ENCODE peak calls at places on chromosomes 1 and 21, in eight cellular contexts. One of them, this sample, is unnamed.

GRCh38 chr1:180911640-180912161 is 996 bp upstream of the KIAA1614 start:
- DNase-seq in HCT116: no peak
- DNase-seq in glutamatergic neuron: no peak
- DNase-seq in Calu3: no peak
- DNase-seq in stomach: no peak
- DNase-seq in BJ: no peak
- DNase-seq in H9: peak; percentile 43
- DNase-seq in heart right ventricle: no peak
- DNase-seq in this sample: no peak

GRCh38 chr21:37061926-37062591 is 10.8 kb downstream of the PIGP start:
- DNase-seq in HCT116: no peak
- DNase-seq in glutamatergic neuron: no peak
- DNase-seq in H9: no peak
- DNase-seq in stomach: no peak
- DNase-seq in Calu3: no peak
- DNase-seq in heart right ventricle: no peak
- DNase-seq in BJ: no peak
- DNase-seq in this sample: no peak

GRCh38 chr1:60904079-60904852 is 178.1 kb upstream of the NFIA start:
- DNase-seq in H9: no peak
- DNase-seq in HCT116: no peak
- DNase-seq in stomach: no peak
- DNase-seq in BJ: no peak
- DNase-seq in Calu3: no peak
- DNase-seq in glutamatergic neuron: no peak
- DNase-seq in heart right ventricle: peak; percentile 78
- DNase-seq in this sample: no peak

GRCh38 chr1:19007491-19008441 is 51.3 kb upstream of the IFFO2 start:
- DNase-seq in stomach: peak; percentile 52
- DNase-seq in HCT116: no peak
- DNase-seq in H9: no peak
- DNase-seq in BJ: no peak
- DNase-seq in heart right ventricle: no peak
- DNase-seq in glutamatergic neuron: no peak
- DNase-seq in Calu3: peak; percentile 47
- DNase-seq in this sample: no peak

GRCh38 chr1:118926261-118926660 is 61.9 kb downstream of the TBX15 start:
- DNase-seq in stomach: no peak
- DNase-seq in Calu3: no peak
- DNase-seq in HCT116: no peak
- DNase-seq in glutamatergic neuron: no peak
- DNase-seq in heart right ventricle: no peak
- DNase-seq in H9: no peak
- DNase-seq in BJ: no peak
- DNase-seq in this sample: no peak

GRCh38 chr1:21775985-21776562 is 6.9 kb downstream of the USP48 start:
- DNase-seq in Calu3: no peak
- DNase-seq in glutamatergic neuron: no peak
- DNase-seq in HCT116: no peak
- DNase-seq in heart right ventricle: no peak
- DNase-seq in H9: no peak
- DNase-seq in BJ: peak; percentile 59
- DNase-seq in stomach: no peak
- DNase-seq in this sample: no peak

GRCh38 chr21:31555741-31556191 is 103.7 kb upstream of the SOD1 start:
- DNase-seq in heart right ventricle: no peak
- DNase-seq in HCT116: no peak
- DNase-seq in Calu3: no peak
- DNase-seq in glutamatergic neuron: no peak
- DNase-seq in H9: peak; percentile 63
- DNase-seq in stomach: no peak
- DNase-seq in BJ: no peak
- DNase-seq in this sample: peak; percentile 6

GRCh38 chr1:153100241-153100640 is 5.9 kb upstream of the SPRR2E start:
- DNase-seq in stomach: no peak
- DNase-seq in HCT116: peak; percentile 81
- DNase-seq in BJ: no peak
- DNase-seq in glutamatergic neuron: no peak
- DNase-seq in Calu3: peak; percentile 80
- DNase-seq in H9: no peak
- DNase-seq in heart right ventricle: no peak
- DNase-seq in this sample: no peak

GRCh38 chr21:33479679-33480480 is at the start of gene TMEM50B:
- DNase-seq in stomach: peak; percentile 96
- DNase-seq in Calu3: peak; percentile 91
- DNase-seq in heart right ventricle: peak; percentile 95
- DNase-seq in BJ: peak; percentile 83
- DNase-seq in glutamatergic neuron: peak; percentile 96
- DNase-seq in HCT116: peak; percentile 83
- DNase-seq in H9: peak; percentile 96
- DNase-seq in this sample: peak; percentile 96

GRCh38 chr1:222276062-222276461 is 271.8 kb downstream of the HHIPL2 start:
- DNase-seq in BJ: no peak
- DNase-seq in Calu3: no peak
- DNase-seq in heart right ventricle: no peak
- DNase-seq in stomach: no peak
- DNase-seq in H9: no peak
- DNase-seq in glutamatergic neuron: no peak
- DNase-seq in HCT116: no peak
- DNase-seq in this sample: no peak

GRCh38 chr21:40681164-40681859 is 165.6 kb downstream of the DSCAM start:
- DNase-seq in glutamatergic neuron: peak; percentile 43
- DNase-seq in BJ: no peak
- DNase-seq in heart right ventricle: peak; percentile 21
- DNase-seq in stomach: no peak
- DNase-seq in H9: no peak
- DNase-seq in HCT116: no peak
- DNase-seq in Calu3: no peak
- DNase-seq in this sample: no peak

GRCh38 chr1:89965203-89965900 is 29.6 kb upstream of the ZNF326 start:
- DNase-seq in stomach: no peak
- DNase-seq in HCT116: no peak
- DNase-seq in H9: no peak
- DNase-seq in BJ: no peak
- DNase-seq in Calu3: no peak
- DNase-seq in heart right ventricle: no peak
- DNase-seq in glutamatergic neuron: no peak
- DNase-seq in this sample: no peak

GRCh38 chr1:98975113-98975512 is 29.5 kb downstream of the PLPPR5 start:
- DNase-seq in heart right ventricle: no peak
- DNase-seq in BJ: no peak
- DNase-seq in glutamatergic neuron: no peak
- DNase-seq in HCT116: no peak
- DNase-seq in H9: no peak
- DNase-seq in stomach: no peak
- DNase-seq in Calu3: no peak
- DNase-seq in this sample: no peak

GRCh38 chr21:15210235-15210678 is 145.5 kb upstream of the NRIP1 start:
- DNase-seq in Calu3: peak; percentile 27
- DNase-seq in H9: peak; percentile 29
- DNase-seq in glutamatergic neuron: no peak
- DNase-seq in stomach: peak; percentile 57
- DNase-seq in HCT116: no peak
- DNase-seq in BJ: no peak
- DNase-seq in heart right ventricle: no peak
- DNase-seq in this sample: no peak

GRCh38 chr21:14545906-14546480 is at the start of gene SAMSN1:
- DNase-seq in heart right ventricle: no peak
- DNase-seq in H9: no peak
- DNase-seq in stomach: peak; percentile 34
- DNase-seq in HCT116: no peak
- DNase-seq in Calu3: peak; percentile 19
- DNase-seq in glutamatergic neuron: no peak
- DNase-seq in BJ: no peak
- DNase-seq in this sample: no peak

GRCh38 chr21:42009018-42009830 is 936 bp downstream of the ZBTB21 start:
- DNase-seq in heart right ventricle: peak; percentile 45
- DNase-seq in HCT116: no peak
- DNase-seq in glutamatergic neuron: peak; percentile 61
- DNase-seq in BJ: no peak
- DNase-seq in Calu3: peak; percentile 58
- DNase-seq in H9: peak; percentile 46
- DNase-seq in stomach: peak; percentile 52
- DNase-seq in this sample: peak; percentile 53

GRCh38 chr1:6587261-6588005 is 7.6 kb downstream of the ZBTB48 start:
- DNase-seq in H9: no peak
- DNase-seq in glutamatergic neuron: no peak
- DNase-seq in BJ: no peak
- DNase-seq in stomach: peak; percentile 57
- DNase-seq in heart right ventricle: peak; percentile 82
- DNase-seq in HCT116: no peak
- DNase-seq in Calu3: no peak
- DNase-seq in this sample: no peak

GRCh38 chr1:147840909-147841308 is 61.7 kb upstream of the GJA8 start:
- DNase-seq in stomach: no peak
- DNase-seq in Calu3: no peak
- DNase-seq in H9: peak; percentile 50
- DNase-seq in BJ: no peak
- DNase-seq in HCT116: peak; percentile 4
- DNase-seq in glutamatergic neuron: no peak
- DNase-seq in heart right ventricle: no peak
- DNase-seq in this sample: no peak
- TF ChIP-seq CTCF in stomach: no peak
- TF ChIP-seq CTCF in Calu3: no peak
- TF ChIP-seq CTCF in H9: peak; percentile 46
- TF ChIP-seq CTCF in BJ: peak; percentile 14
- TF ChIP-seq CTCF in HCT116: peak; percentile 48
- TF ChIP-seq CTCF in glutamatergic neuron: no peak
- TF ChIP-seq CTCF in heart right ventricle: no peak
- TF ChIP-seq CTCF in this sample: no peak

DNA sequence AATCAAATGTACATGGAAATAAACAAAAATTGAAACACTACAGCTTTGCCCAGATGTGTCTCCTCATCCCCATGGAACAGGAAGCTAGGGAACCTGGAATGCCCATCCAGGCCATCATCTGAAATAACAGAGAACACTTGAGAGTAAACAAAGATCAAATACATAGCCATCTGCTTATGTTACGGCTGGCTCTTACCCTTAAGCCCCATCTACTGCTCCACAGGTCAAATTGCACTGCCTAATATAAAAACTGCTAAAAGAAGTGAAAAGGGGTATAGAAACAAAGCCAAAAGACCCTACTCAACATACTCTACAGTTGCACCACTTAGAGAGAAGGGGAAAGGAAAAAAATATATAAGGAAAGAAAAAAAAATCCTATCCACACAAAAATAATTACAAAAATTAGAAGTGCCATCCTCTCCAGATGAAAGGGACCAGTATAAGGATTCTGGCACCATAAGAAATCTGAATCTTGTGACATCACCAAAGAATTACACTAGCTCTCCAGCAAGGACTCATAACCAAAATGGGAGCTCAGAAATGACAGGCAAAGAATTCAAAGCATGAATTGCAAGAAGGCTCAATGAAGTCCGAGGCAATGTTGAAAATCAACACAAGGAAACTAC is 26.9 kb downstream of the OR6Y1 start:
- DNase-seq in stomach: no peak
- DNase-seq in glutamatergic neuron: no peak
- DNase-seq in H9: no peak
- DNase-seq in Calu3: no peak
- DNase-seq in HCT116: no peak
- DNase-seq in heart right ventricle: no peak
- DNase-seq in BJ: no peak
- DNase-seq in this sample: peak; percentile 31
- TF ChIP-seq CTCF in stomach: no peak
- TF ChIP-seq CTCF in glutamatergic neuron: peak; percentile 81
- TF ChIP-seq CTCF in H9: peak; percentile 13
- TF ChIP-seq CTCF in Calu3: peak; percentile 70
- TF ChIP-seq CTCF in HCT116: peak; percentile 43
- TF ChIP-seq CTCF in heart right ventricle: peak; percentile 60
- TF ChIP-seq CTCF in BJ: peak; percentile 77
- TF ChIP-seq CTCF in this sample: peak; percentile 62

GRCh38 chr1:198174297-198174696 is 17.5 kb downstream of the NEK7 start:
- DNase-seq in HCT116: no peak
- DNase-seq in H9: no peak
- DNase-seq in BJ: no peak
- DNase-seq in Calu3: no peak
- DNase-seq in glutamatergic neuron: no peak
- DNase-seq in heart right ventricle: no peak
- DNase-seq in stomach: no peak
- DNase-seq in this sample: no peak
- TF ChIP-seq CTCF in HCT116: no peak
- TF ChIP-seq CTCF in H9: no peak
- TF ChIP-seq CTCF in BJ: no peak
- TF ChIP-seq CTCF in Calu3: no peak
- TF ChIP-seq CTCF in glutamatergic neuron: no peak
- TF ChIP-seq CTCF in heart right ventricle: no peak
- TF ChIP-seq CTCF in stomach: no peak
- TF ChIP-seq CTCF in this sample: no peak

GRCh38 chr1:245489838-245490237 is 335.1 kb downstream of the KIF26B start:
- DNase-seq in heart right ventricle: no peak
- DNase-seq in HCT116: no peak
- DNase-seq in glutamatergic neuron: no peak
- DNase-seq in Calu3: no peak
- DNase-seq in stomach: no peak
- DNase-seq in H9: no peak
- DNase-seq in BJ: no peak
- DNase-seq in this sample: no peak

GRCh38 chr1:245488346-245489110 is 333.7 kb downstream of the KIF26B start:
- DNase-seq in heart right ventricle: no peak
- DNase-seq in stomach: no peak
- DNase-seq in BJ: no peak
- DNase-seq in HCT116: no peak
- DNase-seq in H9: no peak
- DNase-seq in glutamatergic neuron: no peak
- DNase-seq in Calu3: no peak
- DNase-seq in this sample: no peak

GRCh38 chr1:245495681-245496080 is 340.9 kb downstream of the KIF26B start:
- DNase-seq in heart right ventricle: no peak
- DNase-seq in H9: no peak
- DNase-seq in HCT116: no peak
- DNase-seq in BJ: no peak
- DNase-seq in stomach: no peak
- DNase-seq in glutamatergic neuron: no peak
- DNase-seq in Calu3: no peak
- DNase-seq in this sample: no peak

GRCh38 chr1:245493029-245493428 is 338.2 kb downstream of the KIF26B start:
- DNase-seq in heart right ventricle: no peak
- DNase-seq in H9: no peak
- DNase-seq in stomach: no peak
- DNase-seq in HCT116: peak; percentile 36
- DNase-seq in glutamatergic neuron: no peak
- DNase-seq in Calu3: no peak
- DNase-seq in BJ: no peak
- DNase-seq in this sample: no peak
- TF ChIP-seq CTCF in heart right ventricle: no peak
- TF ChIP-seq CTCF in H9: peak; percentile 58
- TF ChIP-seq CTCF in stomach: no peak
- TF ChIP-seq CTCF in HCT116: peak; percentile 52
- TF ChIP-seq CTCF in glutamatergic neuron: peak; percentile 51
- TF ChIP-seq CTCF in Calu3: no peak
- TF ChIP-seq CTCF in BJ: no peak
- TF ChIP-seq CTCF in this sample: peak; percentile 54

GRCh38 chr1:246300653-246301549 is 206.2 kb downstream of the SMYD3 start:
- DNase-seq in stomach: no peak
- DNase-seq in glutamatergic neuron: no peak
- DNase-seq in BJ: no peak
- DNase-seq in Calu3: no peak
- DNase-seq in HCT116: no peak
- DNase-seq in H9: no peak
- DNase-seq in heart right ventricle: no peak
- DNase-seq in this sample: no peak
- TF ChIP-seq CTCF in stomach: no peak
- TF ChIP-seq CTCF in glutamatergic neuron: no peak
- TF ChIP-seq CTCF in BJ: no peak
- TF ChIP-seq CTCF in Calu3: no peak
- TF ChIP-seq CTCF in HCT116: no peak
- TF ChIP-seq CTCF in H9: no peak
- TF ChIP-seq CTCF in heart right ventricle: no peak
- TF ChIP-seq CTCF in this sample: no peak